ENCODE peak calls at places on chromosomes 6 and 20, in six cellular contexts. One of them, this sample, is unnamed.

GRCh38 chr20:23151008-23151703 is 65.0 kb upstream of the CD93 start:
- DNase-seq in GM12865: no peak
- DNase-seq in MM.1S: no peak
- DNase-seq in astrocyte of the cerebellum: no peak
- DNase-seq in uterus: no peak
- DNase-seq in brain microvascular endothelial cell: no peak
- DNase-seq in this sample: no peak

GRCh38 chr6:142763205-142763604 is 181.8 kb downstream of the HIVEP2 start:
- DNase-seq in astrocyte of the cerebellum: peak; percentile 36
- DNase-seq in brain microvascular endothelial cell: no peak
- DNase-seq in MM.1S: no peak
- DNase-seq in GM12865: no peak
- DNase-seq in uterus: no peak
- DNase-seq in this sample: peak; percentile 75

GRCh38 chr6:24273471-24273870 is 84.4 kb downstream of the DCDC2 start:
- DNase-seq in brain microvascular endothelial cell: no peak
- DNase-seq in MM.1S: no peak
- DNase-seq in astrocyte of the cerebellum: no peak
- DNase-seq in uterus: no peak
- DNase-seq in GM12865: no peak
- DNase-seq in this sample: no peak

GRCh38 chr6:41442800-41443501 is 103.2 kb upstream of the FOXP4 start:
- DNase-seq in astrocyte of the cerebellum: no peak
- DNase-seq in GM12865: no peak
- DNase-seq in MM.1S: no peak
- DNase-seq in uterus: peak; percentile 94
- DNase-seq in brain microvascular endothelial cell: no peak
- DNase-seq in this sample: no peak

GRCh38 chr6:2993755-2994317 is 5.9 kb upstream of the NQO2 start:
- DNase-seq in brain microvascular endothelial cell: no peak
- DNase-seq in astrocyte of the cerebellum: no peak
- DNase-seq in uterus: no peak
- DNase-seq in MM.1S: no peak
- DNase-seq in GM12865: no peak
- DNase-seq in this sample: no peak

GRCh38 chr6:48765352-48765961 is 654.5 kb upstream of the PTCHD4 start:
- DNase-seq in uterus: no peak
- DNase-seq in MM.1S: peak; percentile 15
- DNase-seq in astrocyte of the cerebellum: peak; percentile 47
- DNase-seq in GM12865: peak; percentile 50
- DNase-seq in brain microvascular endothelial cell: peak; percentile 57
- DNase-seq in this sample: peak; percentile 63

GRCh38 chr20:3730803-3731370 is 1.6 kb upstream of the HSPA12B start:
- DNase-seq in MM.1S: no peak
- DNase-seq in brain microvascular endothelial cell: no peak
- DNase-seq in GM12865: no peak
- DNase-seq in astrocyte of the cerebellum: no peak
- DNase-seq in uterus: no peak
- DNase-seq in this sample: no peak

GRCh38 chr6:14732845-14733757 is 512.8 kb upstream of the JARID2 start:
- DNase-seq in astrocyte of the cerebellum: no peak
- DNase-seq in uterus: no peak
- DNase-seq in GM12865: peak; percentile 40
- DNase-seq in brain microvascular endothelial cell: peak; percentile 58
- DNase-seq in MM.1S: no peak
- DNase-seq in this sample: peak; percentile 79

GRCh38 chr6:11160199-11160598 is 48.7 kb upstream of the ERVFRD-1 start:
- DNase-seq in astrocyte of the cerebellum: no peak
- DNase-seq in GM12865: no peak
- DNase-seq in brain microvascular endothelial cell: no peak
- DNase-seq in MM.1S: no peak
- DNase-seq in uterus: no peak
- DNase-seq in this sample: no peak

GRCh38 chr20:43516251-43516824 is 8.8 kb downstream of the L3MBTL1 start:
- DNase-seq in brain microvascular endothelial cell: no peak
- DNase-seq in astrocyte of the cerebellum: no peak
- DNase-seq in MM.1S: no peak
- DNase-seq in uterus: no peak
- DNase-seq in GM12865: no peak
- DNase-seq in this sample: no peak

GRCh38 chr20:58084566-58084965 is 143.9 kb downstream of the ANKRD60 start:
- DNase-seq in uterus: no peak
- DNase-seq in MM.1S: no peak
- DNase-seq in GM12865: no peak
- DNase-seq in brain microvascular endothelial cell: no peak
- DNase-seq in astrocyte of the cerebellum: no peak
- DNase-seq in this sample: no peak

GRCh38 chr6:43716099-43716498 is 28.5 kb upstream of the MRPS18A start:
- DNase-seq in brain microvascular endothelial cell: no peak
- DNase-seq in astrocyte of the cerebellum: peak; percentile 56
- DNase-seq in GM12865: no peak
- DNase-seq in MM.1S: no peak
- DNase-seq in uterus: peak; percentile 74
- DNase-seq in this sample: no peak

GRCh38 chr20:41540916-41541315 is 77.3 kb downstream of the CHD6 start:
- DNase-seq in brain microvascular endothelial cell: no peak
- DNase-seq in MM.1S: no peak
- DNase-seq in GM12865: no peak
- DNase-seq in astrocyte of the cerebellum: no peak
- DNase-seq in uterus: no peak
- DNase-seq in this sample: no peak

GRCh38 chr6:84568971-84569370 is 195.4 kb downstream of the TBX18 start:
- DNase-seq in MM.1S: no peak
- DNase-seq in GM12865: no peak
- DNase-seq in brain microvascular endothelial cell: no peak
- DNase-seq in astrocyte of the cerebellum: peak; percentile 31
- DNase-seq in uterus: no peak
- DNase-seq in this sample: peak; percentile 23

GRCh38 chr6:44253307-44254101 is 3.8 kb downstream of the SLC35B2 start:
- DNase-seq in brain microvascular endothelial cell: peak; percentile 21
- DNase-seq in MM.1S: peak; percentile 39
- DNase-seq in GM12865: peak; percentile 50
- DNase-seq in astrocyte of the cerebellum: no peak
- DNase-seq in uterus: no peak
- DNase-seq in this sample: peak; percentile 52

GRCh38 chr20:17797163-17797562 is 97.4 kb downstream of the BANF2 start:
- DNase-seq in brain microvascular endothelial cell: no peak
- DNase-seq in uterus: no peak
- DNase-seq in GM12865: peak; percentile 34
- DNase-seq in astrocyte of the cerebellum: no peak
- DNase-seq in MM.1S: no peak
- DNase-seq in this sample: no peak

GRCh38 chr6:27890351-27891299 is 21.6 kb downstream of the OR2B2 start:
- DNase-seq in MM.1S: peak; percentile 97
- DNase-seq in GM12865: peak; percentile 99
- DNase-seq in uterus: no peak
- DNase-seq in brain microvascular endothelial cell: peak; percentile 87
- DNase-seq in astrocyte of the cerebellum: peak; percentile 87
- DNase-seq in this sample: peak; percentile 96

GRCh38 chr20:44104807-44105517 is 82.0 kb downstream of the JPH2 start:
- DNase-seq in GM12865: no peak
- DNase-seq in brain microvascular endothelial cell: peak; percentile 39
- DNase-seq in uterus: no peak
- DNase-seq in MM.1S: no peak
- DNase-seq in astrocyte of the cerebellum: peak; percentile 65
- DNase-seq in this sample: peak; percentile 47

GRCh38 chr6:168418151-168418551 is 22.8 kb upstream of the SMOC2 start:
- DNase-seq in MM.1S: no peak
- DNase-seq in GM12865: no peak
- DNase-seq in brain microvascular endothelial cell: no peak
- DNase-seq in astrocyte of the cerebellum: no peak
- DNase-seq in uterus: peak; percentile 46
- DNase-seq in this sample: no peak

GRCh38 chr20:2816583-2817340 is 598 bp downstream of the TMEM239 start:
- DNase-seq in uterus: no peak
- DNase-seq in MM.1S: no peak
- DNase-seq in astrocyte of the cerebellum: no peak
- DNase-seq in GM12865: peak; percentile 46
- DNase-seq in brain microvascular endothelial cell: no peak
- DNase-seq in this sample: no peak

GRCh38 chr6:157056275-157056674 is 267.0 kb downstream of the TMEM242 start:
- DNase-seq in astrocyte of the cerebellum: no peak
- DNase-seq in MM.1S: no peak
- DNase-seq in uterus: no peak
- DNase-seq in GM12865: peak; percentile 55
- DNase-seq in brain microvascular endothelial cell: no peak
- DNase-seq in this sample: no peak

GRCh38 chr6:44642870-44643522 is 255.5 kb downstream of the CDC5L start:
- DNase-seq in uterus: no peak
- DNase-seq in MM.1S: no peak
- DNase-seq in astrocyte of the cerebellum: no peak
- DNase-seq in GM12865: peak; percentile 18
- DNase-seq in brain microvascular endothelial cell: peak; percentile 48
- DNase-seq in this sample: peak; percentile 36

GRCh38 chr20:9467995-9468394 is 46.4 kb upstream of the LAMP5 start:
- DNase-seq in brain microvascular endothelial cell: no peak
- DNase-seq in GM12865: peak; percentile 25
- DNase-seq in uterus: no peak
- DNase-seq in astrocyte of the cerebellum: no peak
- DNase-seq in MM.1S: peak; percentile 42
- DNase-seq in this sample: no peak

GRCh38 chr20:47774081-47774777 is 11.1 kb downstream of the SULF2 start:
- DNase-seq in MM.1S: no peak
- DNase-seq in astrocyte of the cerebellum: no peak
- DNase-seq in uterus: peak; percentile 43
- DNase-seq in GM12865: no peak
- DNase-seq in brain microvascular endothelial cell: no peak
- DNase-seq in this sample: no peak

GRCh38 chr6:28969129-28969528 is 36.0 kb downstream of the ZNF311 start:
- DNase-seq in uterus: no peak
- DNase-seq in brain microvascular endothelial cell: no peak
- DNase-seq in MM.1S: no peak
- DNase-seq in GM12865: no peak
- DNase-seq in astrocyte of the cerebellum: no peak
- DNase-seq in this sample: no peak
- TF ChIP-seq CTCF in uterus: no peak
- TF ChIP-seq CTCF in brain microvascular endothelial cell: peak; percentile 21
- TF ChIP-seq CTCF in MM.1S: no peak
- TF ChIP-seq CTCF in GM12865: no peak
- TF ChIP-seq CTCF in astrocyte of the cerebellum: no peak
- TF ChIP-seq CTCF in this sample: peak; percentile 22

GRCh38 chr20:61814244-61814643 is 251.4 kb downstream of the TAF4 start:
- DNase-seq in astrocyte of the cerebellum: no peak
- DNase-seq in GM12865: no peak
- DNase-seq in MM.1S: no peak
- DNase-seq in uterus: no peak
- DNase-seq in brain microvascular endothelial cell: no peak
- DNase-seq in this sample: no peak

GRCh38 chr20:61812121-61812520 is 253.6 kb downstream of the TAF4 start:
- DNase-seq in uterus: no peak
- DNase-seq in brain microvascular endothelial cell: no peak
- DNase-seq in MM.1S: no peak
- DNase-seq in astrocyte of the cerebellum: no peak
- DNase-seq in GM12865: no peak
- DNase-seq in this sample: no peak

GRCh38 chr20:61813791-61814190 is 251.9 kb downstream of the TAF4 start:
- DNase-seq in GM12865: no peak
- DNase-seq in astrocyte of the cerebellum: no peak
- DNase-seq in MM.1S: no peak
- DNase-seq in brain microvascular endothelial cell: no peak
- DNase-seq in uterus: no peak
- DNase-seq in this sample: no peak

GRCh38 chr20:61814726-61815125 is 251.0 kb downstream of the TAF4 start:
- DNase-seq in uterus: no peak
- DNase-seq in GM12865: no peak
- DNase-seq in brain microvascular endothelial cell: no peak
- DNase-seq in astrocyte of the cerebellum: no peak
- DNase-seq in MM.1S: no peak
- DNase-seq in this sample: no peak

DNA sequence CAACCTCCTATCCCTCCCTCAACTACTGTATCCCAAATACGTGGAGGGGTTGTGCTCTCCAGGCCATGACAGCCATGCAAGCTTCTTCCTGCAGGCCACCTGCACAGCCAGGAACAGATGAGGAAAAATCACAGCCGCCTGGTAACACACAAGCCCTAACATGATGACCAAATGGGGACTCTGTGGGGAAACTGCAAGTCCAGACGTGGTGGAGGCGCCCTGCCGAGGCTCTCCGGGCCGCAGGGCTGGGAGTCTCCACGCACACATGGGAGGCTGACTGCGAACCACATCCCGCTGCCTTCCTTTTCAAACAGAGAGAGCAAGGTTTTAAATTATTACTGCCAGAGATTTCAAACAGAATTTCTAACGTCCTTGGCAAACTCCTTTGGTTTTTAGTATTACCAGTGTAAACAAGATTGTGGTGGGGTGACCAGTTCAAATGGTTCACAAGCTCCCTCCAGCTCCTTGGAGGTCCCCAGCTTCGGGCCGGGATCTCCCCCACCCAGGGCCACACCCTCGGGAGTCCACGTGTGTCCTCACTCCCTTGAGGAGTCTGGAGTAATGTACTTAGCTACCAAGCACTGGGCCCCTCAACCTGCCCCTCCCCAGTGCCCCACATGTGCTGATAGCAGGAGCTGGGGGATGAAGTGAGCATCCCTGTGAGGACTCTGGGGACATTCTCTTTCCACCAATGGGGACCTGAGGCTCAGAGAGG is 252.8 kb downstream of the TAF4 start:
- DNase-seq in brain microvascular endothelial cell: no peak
- DNase-seq in uterus: no peak
- DNase-seq in astrocyte of the cerebellum: no peak
- DNase-seq in GM12865: no peak
- DNase-seq in MM.1S: no peak
- DNase-seq in this sample: no peak
- TF ChIP-seq CTCF in brain microvascular endothelial cell: no peak
- TF ChIP-seq CTCF in uterus: no peak
- TF ChIP-seq CTCF in astrocyte of the cerebellum: no peak
- TF ChIP-seq CTCF in GM12865: no peak
- TF ChIP-seq CTCF in MM.1S: no peak
- TF ChIP-seq CTCF in this sample: no peak

GRCh38 chr20:34579936-34580587 is 21.5 kb downstream of the MAP1LC3A start:
- DNase-seq in brain microvascular endothelial cell: no peak
- DNase-seq in MM.1S: peak; percentile 78
- DNase-seq in astrocyte of the cerebellum: no peak
- DNase-seq in uterus: no peak
- DNase-seq in GM12865: peak; percentile 78
- DNase-seq in this sample: peak; percentile 50

GRCh38 chr20:34578040-34578439 is 19.5 kb downstream of the MAP1LC3A start:
- DNase-seq in MM.1S: no peak
- DNase-seq in GM12865: no peak
- DNase-seq in brain microvascular endothelial cell: no peak
- DNase-seq in astrocyte of the cerebellum: no peak
- DNase-seq in uterus: no peak
- DNase-seq in this sample: no peak

GRCh38 chr20:34578521-34579147 is 20.1 kb downstream of the MAP1LC3A start:
- DNase-seq in MM.1S: no peak
- DNase-seq in GM12865: no peak
- DNase-seq in astrocyte of the cerebellum: no peak
- DNase-seq in uterus: no peak
- DNase-seq in brain microvascular endothelial cell: no peak
- DNase-seq in this sample: no peak

GRCh38 chr20:34580588-34580940 is 22.0 kb downstream of the MAP1LC3A start:
- DNase-seq in MM.1S: no peak
- DNase-seq in astrocyte of the cerebellum: no peak
- DNase-seq in GM12865: no peak
- DNase-seq in brain microvascular endothelial cell: no peak
- DNase-seq in uterus: no peak
- DNase-seq in this sample: no peak

GRCh38 chr20:34579191-34579661 is 20.7 kb downstream of the MAP1LC3A start:
- DNase-seq in astrocyte of the cerebellum: peak; percentile 51
- DNase-seq in GM12865: no peak
- DNase-seq in MM.1S: no peak
- DNase-seq in uterus: peak; percentile 74
- DNase-seq in brain microvascular endothelial cell: peak; percentile 77
- DNase-seq in this sample: peak; percentile 75
- TF ChIP-seq CTCF in astrocyte of the cerebellum: peak; percentile 77
- TF ChIP-seq CTCF in GM12865: no peak
- TF ChIP-seq CTCF in MM.1S: no peak
- TF ChIP-seq CTCF in uterus: peak; percentile 79
- TF ChIP-seq CTCF in brain microvascular endothelial cell: peak; percentile 85
- TF ChIP-seq CTCF in this sample: peak; percentile 79

GRCh38 chr6:1379810-1380198 is 9.6 kb upstream of the FOXF2 start:
- DNase-seq in uterus: no peak
- DNase-seq in brain microvascular endothelial cell: no peak
- DNase-seq in MM.1S: no peak
- DNase-seq in GM12865: no peak
- DNase-seq in astrocyte of the cerebellum: no peak
- DNase-seq in this sample: no peak
- TF ChIP-seq CTCF in uterus: no peak
- TF ChIP-seq CTCF in brain microvascular endothelial cell: no peak
- TF ChIP-seq CTCF in MM.1S: no peak
- TF ChIP-seq CTCF in GM12865: no peak
- TF ChIP-seq CTCF in astrocyte of the cerebellum: no peak
- TF ChIP-seq CTCF in this sample: no peak